ENCODE peak calls at places on chromosome 22, in five cellular contexts. L is heart right ventricle, Q is psoas muscle, I is fibroblast of villous mesenchyme, H is neural progenitor cell. X is an unnamed sample.

GRCh38 chr22:50521710-50522109 is 3.7 kb downstream of the SCO2 start:
- DNase-seq in I (no peak), L (no peak), H (no peak), Q (no peak), X (no peak)

GRCh38 chr22:17264321-17265052 is 45.3 kb upstream of the ADA2 start:
- DNase-seq in H (peak), I (no peak), L (no peak), Q (peak), X (no peak)

GRCh38 chr22:47006433-47006832 is 244.0 kb downstream of the TBC1D22A start:
- DNase-seq in H (peak), L (no peak), I (no peak), Q (no peak), X (no peak)

GRCh38 chr22:48745842-48746788 is 1081.6 kb downstream of the BRD1 start:
- DNase-seq in I (no peak), L (no peak), Q (no peak), H (no peak), X (no peak)

GRCh38 chr22:30910358-30910757 is 58.2 kb downstream of the MORC2 start:
- DNase-seq in Q (no peak), L (no peak), H (no peak), I (no peak), X (no peak)

GRCh38 chr22:30843245-30843644 is 125.3 kb downstream of the MORC2 start:
- DNase-seq in Q (no peak), L (no peak), I (no peak), H (no peak), X (no peak)

GRCh38 chr22:50705219-50705691 is 32.6 kb downstream of the SHANK3 start:
- DNase-seq in I (peak), H (peak), Q (peak), L (peak), X (no peak)

GRCh38 chr22:46454910-46455269 is 82.5 kb downstream of the CELSR1 start:
- DNase-seq in Q (no peak), H (no peak), I (no peak), L (no peak), X (no peak)

GRCh38 chr22:19568337-19569311 is 44.4 kb upstream of the CLDN5 start:
- DNase-seq in I (peak), H (no peak), L (peak), Q (no peak), X (peak)

GRCh38 chr22:39999144-39999757 is 4.5 kb downstream of the FAM83F start:
- DNase-seq in L (no peak), I (peak), Q (no peak), H (peak), X (no peak)

GRCh38 chr22:39215430-39216142 is 29.2 kb downstream of the PDGFB start:
- DNase-seq in I (no peak), Q (no peak), H (peak), L (no peak), X (no peak)

GRCh38 chr22:46112405-46112804 is 37.9 kb upstream of the PPARA start:
- DNase-seq in H (no peak), I (no peak), L (no peak), Q (no peak), X (peak)

GRCh38 chr22:27435839-27436581 is 365.5 kb downstream of the MN1 start:
- DNase-seq in L (peak), I (peak), H (peak), Q (peak), X (peak)

GRCh38 chr22:50529416-50530279 is at the start of gene TYMP:
- DNase-seq in H (peak), Q (peak), L (peak), I (no peak), X (peak)

GRCh38 chr22:23750744-23751440 is at the start of gene ZNF70:
- DNase-seq in H (peak), I (peak), L (peak), Q (peak), X (peak)

GRCh38 chr22:47161631-47162030 is 399.2 kb downstream of the TBC1D22A start:
- DNase-seq in L (no peak), I (no peak), H (no peak), Q (peak), X (peak)

GRCh38 chr22:27223317-27224177 is 566.2 kb downstream of the MIAT start:
- DNase-seq in Q (no peak), I (peak), H (no peak), L (no peak), X (peak)

GRCh38 chr22:26656896-26657851 is at the start of gene MIAT:
- DNase-seq in H (peak), Q (peak), I (peak), L (no peak), X (peak)

GRCh38 chr22:39681038-39681861 is 110.7 kb downstream of the CACNA1I start:
- DNase-seq in I (no peak), L (no peak), Q (no peak), H (no peak), X (no peak)

GRCh38 chr22:50456466-50457234 is 18.2 kb downstream of the SBF1 start:
- DNase-seq in Q (no peak), H (peak), I (no peak), L (no peak), X (no peak)

GRCh38 chr22:46246178-46246577 is 3.9 kb downstream of the CDPF1 start:
- DNase-seq in H (no peak), L (no peak), Q (peak), I (no peak), X (no peak)

DNA sequence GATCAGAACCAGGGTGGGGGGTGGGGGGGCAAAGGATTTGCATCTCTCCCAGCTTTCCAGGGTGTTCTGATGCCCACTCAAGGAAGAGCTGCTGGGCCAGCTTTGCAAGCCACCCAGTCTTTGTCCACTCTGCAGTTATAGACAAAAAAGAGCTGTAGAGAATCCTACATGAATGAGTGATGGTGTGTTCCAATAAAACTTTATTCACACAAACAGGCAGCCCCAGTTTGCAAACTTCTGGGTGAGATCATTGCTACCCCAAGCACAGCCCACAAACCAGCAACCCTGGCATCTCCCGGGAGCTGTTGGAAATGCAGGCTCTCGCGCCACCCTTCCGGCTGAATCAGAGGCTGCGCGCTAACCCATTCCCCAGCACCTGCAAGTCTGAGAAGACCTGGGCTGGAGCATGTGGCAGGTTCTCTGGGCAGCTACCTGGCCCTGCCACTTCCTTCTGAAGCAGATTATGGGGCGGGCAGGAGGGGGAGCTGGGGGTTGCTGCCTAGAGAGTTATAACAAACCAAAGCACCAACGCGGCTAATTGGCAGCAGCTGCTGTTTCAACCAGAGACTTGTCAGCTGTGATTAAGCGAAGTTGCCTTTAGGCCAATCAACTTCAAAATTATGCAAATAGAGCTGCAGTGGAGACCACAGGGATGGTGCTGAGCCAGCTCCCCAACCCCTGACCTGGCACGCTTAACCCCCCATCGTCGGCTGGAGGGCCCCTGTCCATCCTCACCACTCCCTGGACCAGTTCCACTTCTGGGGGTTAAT is 3.8 kb upstream of the SHISAL1 start:
- DNase-seq in Q (no peak), L (no peak), I (no peak), H (no peak), X (no peak)
- H3K4me3 ChIP-seq in Q (no peak), L (no peak), I (no peak), H (no peak), X (no peak)

GRCh38 chr22:37892566-37893338 is 13.3 kb upstream of the MICALL1 start:
- DNase-seq in L (peak), Q (no peak), H (no peak), I (no peak), X (no peak)
- TF ChIP-seq CTCF in L (no peak), Q (no peak), H (no peak), I (no peak), X (no peak)

GRCh38 chr22:37015587-37015878 is 3.7 kb downstream of the TST start:
- DNase-seq in H (no peak), L (no peak), Q (peak), I (no peak), X (no peak)

GRCh38 chr22:37014415-37014806 is 4.8 kb downstream of the TST start:
- DNase-seq in Q (no peak), L (no peak), I (no peak), H (no peak), X (no peak)

GRCh38 chr22:37017356-37017755 is 1.9 kb downstream of the TST start:
- DNase-seq in L (peak), I (no peak), H (no peak), Q (no peak), X (no peak)

GRCh38 chr22:37014835-37015586 is 4.2 kb downstream of the TST start:
- DNase-seq in I (peak), Q (peak), L (no peak), H (no peak), X (peak)

GRCh38 chr22:37016134-37016910 is 2.9 kb downstream of the TST start:
- DNase-seq in H (no peak), L (no peak), I (peak), Q (no peak), X (no peak)
- H3K4me3 ChIP-seq in H (no peak), L (no peak), I (no peak), Q (no peak), X (no peak)

GRCh38 chr22:42298746-42299145 is 28.3 kb upstream of the TCF20 start:
- DNase-seq in Q (no peak), L (no peak), H (no peak), I (no peak), X (no peak)

GRCh38 chr22:42296883-42297282 is 26.4 kb upstream of the TCF20 start:
- DNase-seq in L (no peak), I (no peak), H (no peak), Q (no peak), X (no peak)

GRCh38 chr22:42294034-42294985 is 23.9 kb upstream of the TCF20 start:
- DNase-seq in I (peak), H (peak), L (peak), Q (peak), X (peak)

GRCh38 chr22:42297778-42298177 is 27.3 kb upstream of the TCF20 start:
- DNase-seq in Q (no peak), L (no peak), I (no peak), H (no peak), X (no peak)

DNA sequence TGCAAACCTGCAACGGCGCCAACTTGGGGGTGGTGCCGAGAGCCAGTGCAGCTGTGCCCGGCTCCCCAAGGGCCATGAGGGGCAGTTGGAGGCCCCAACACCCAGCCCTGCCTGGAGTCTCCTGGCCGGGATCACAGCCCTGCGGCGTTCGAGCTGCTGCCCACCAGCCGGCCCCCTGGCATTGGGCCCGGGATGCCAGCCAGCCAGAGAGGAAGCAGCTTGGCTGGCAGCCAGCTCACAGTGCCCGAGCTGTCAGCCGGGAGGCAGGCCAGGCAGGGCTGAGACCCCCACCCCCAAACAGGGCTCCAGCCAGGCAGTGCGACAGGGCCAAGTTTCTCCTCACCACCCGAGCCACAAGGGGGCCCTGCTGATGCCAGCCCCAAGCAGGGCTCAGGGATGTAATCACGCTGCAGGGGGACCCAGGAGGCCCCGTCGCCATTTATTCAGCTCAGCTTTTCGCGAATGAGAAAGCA is 26.0 kb upstream of the TCF20 start:
- DNase-seq in I (no peak), Q (no peak), L (peak), H (no peak), X (no peak)
- TF ChIP-seq CTCF in I (no peak), Q (no peak), L (peak), H (peak), X (no peak)

GRCh38 chr22:37818397-37819099 is 4.6 kb upstream of the GALR3 start:
- DNase-seq in Q (peak), I (peak), L (peak), H (peak), X (peak)

GRCh38 chr22:37820350-37820749 is 2.8 kb upstream of the GALR3 start:
- DNase-seq in I (no peak), L (no peak), H (no peak), Q (no peak), X (no peak)

GRCh38 chr22:37817705-37818311 is 5.4 kb upstream of the GALR3 start:
- DNase-seq in L (peak), H (peak), Q (peak), I (peak), X (peak)

GRCh38 chr22:37816543-37817180 is 6.5 kb upstream of the GALR3 start:
- DNase-seq in L (no peak), Q (no peak), I (no peak), H (no peak), X (no peak)

DNA sequence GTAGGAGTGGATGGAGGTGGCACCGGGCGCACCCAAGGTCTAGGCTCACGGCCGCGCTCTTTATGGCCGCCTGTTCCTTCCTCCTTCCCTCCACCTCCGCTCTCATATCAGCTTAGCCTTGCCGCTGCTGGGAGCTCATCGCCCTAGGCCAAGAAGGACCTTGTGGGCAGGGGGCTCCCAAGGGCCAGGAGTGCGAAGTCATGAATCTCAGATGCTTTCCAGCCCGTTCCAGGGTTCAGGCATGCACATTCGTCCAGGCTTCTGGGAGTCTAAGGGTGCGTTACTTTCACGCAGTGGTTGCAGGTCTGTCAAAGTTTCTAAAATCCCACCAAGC is 4.1 kb upstream of the GALR3 start:
- DNase-seq in I (no peak), L (no peak), H (no peak), Q (no peak), X (no peak)
- H3K4me3 ChIP-seq in I (peak), L (peak), H (peak), Q (peak), X (peak)

GRCh38 chr22:45091254-45091854 is 72.4 kb upstream of the NUP50 start:
- DNase-seq in H (no peak), Q (no peak), I (no peak), L (no peak), X (no peak)

GRCh38 chr22:45092644-45093043 is 71.1 kb upstream of the NUP50 start:
- DNase-seq in I (no peak), H (no peak), L (no peak), Q (no peak), X (no peak)

GRCh38 chr22:45087802-45088201 is 75.9 kb upstream of the NUP50 start:
- DNase-seq in H (no peak), L (no peak), Q (no peak), I (no peak), X (no peak)

GRCh38 chr22:45094081-45094720 is 69.5 kb upstream of the NUP50 start:
- DNase-seq in H (no peak), Q (no peak), I (no peak), L (no peak), X (no peak)

GRCh38 chr22:45090364-45090960 is 73.3 kb upstream of the NUP50 start:
- DNase-seq in I (peak), Q (no peak), L (no peak), H (peak), X (peak)
- TF ChIP-seq CTCF in I (peak), Q (no peak), L (no peak), H (peak), X (no peak)

GRCh38 chr22:25282671-25283561 is 63.5 kb downstream of the CRYBB2 start:
- DNase-seq in H (peak), I (no peak), Q (no peak), L (no peak), X (no peak)
- H3K4me3 ChIP-seq in H (peak), I (no peak), Q (no peak), L (peak), X (no peak)

GRCh38 chr22:35733742-35734516 is 16.3 kb downstream of the APOL5 start:
- DNase-seq in L (no peak), Q (no peak), I (no peak), H (no peak), X (no peak)
- TF ChIP-seq CTCF in L (no peak), Q (no peak), I (no peak), H (no peak), X (no peak)

GRCh38 chr22:29584975-29585374 is 4.1 kb upstream of the NIPSNAP1 start:
- DNase-seq in L (no peak), I (no peak), H (no peak), Q (no peak), X (no peak)

GRCh38 chr22:29580200-29580810 is 608 bp downstream of the NIPSNAP1 start:
- DNase-seq in H (peak), Q (no peak), I (no peak), L (no peak), X (no peak)

GRCh38 chr22:29578462-29578861 is 2.5 kb downstream of the NIPSNAP1 start:
- DNase-seq in L (no peak), Q (no peak), H (no peak), I (no peak), X (no peak)

GRCh38 chr22:29581799-29582198 is 886 bp upstream of the NIPSNAP1 start:
- DNase-seq in I (no peak), L (no peak), H (no peak), Q (no peak), X (no peak)
- H3K4me3 ChIP-seq in I (peak), L (no peak), H (no peak), Q (no peak), X (peak)

DNA sequence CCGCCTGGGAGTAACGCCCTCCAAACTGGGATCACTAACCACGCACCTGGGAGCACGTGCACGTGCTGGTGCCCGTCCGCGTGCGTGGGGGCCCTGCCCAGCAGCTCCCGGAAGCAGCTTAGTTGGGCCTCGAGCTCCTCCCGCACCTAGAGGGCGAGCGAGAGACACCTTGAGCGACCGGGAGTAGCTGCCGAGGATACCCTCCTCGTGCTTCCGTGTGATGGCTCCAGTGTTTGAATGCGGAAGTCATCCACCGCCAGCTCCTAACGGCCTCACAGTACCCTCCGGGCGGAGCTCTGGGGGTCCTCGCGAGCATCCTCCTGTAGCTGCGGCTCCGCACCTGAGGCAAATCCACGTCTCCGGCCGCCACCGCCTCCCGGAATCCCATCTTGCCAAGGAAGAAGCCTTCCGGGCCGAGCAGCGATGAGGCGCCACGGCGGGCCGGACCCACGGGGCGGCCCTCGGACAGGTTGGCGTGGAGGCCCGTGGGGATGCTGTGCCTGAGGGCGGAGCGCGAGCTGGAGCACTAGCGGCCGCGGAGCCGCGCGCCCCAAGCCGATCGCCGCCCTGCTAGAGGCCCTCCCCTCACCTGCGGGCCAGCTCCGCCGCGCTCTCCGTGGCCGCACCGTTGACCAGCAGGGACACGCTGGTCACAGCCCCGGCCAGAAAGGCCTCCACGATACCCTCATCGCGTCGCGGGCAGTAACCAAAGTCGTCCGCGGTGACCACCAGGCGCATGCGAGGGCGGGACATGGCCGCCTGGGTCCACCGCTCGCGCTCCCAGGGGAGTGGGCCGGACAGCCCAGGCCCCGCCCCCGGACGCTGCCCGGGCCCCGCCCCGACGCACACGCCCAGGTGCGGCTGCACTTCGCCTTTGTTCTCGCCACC is at the start of gene YDJC:
- DNase-seq in H (peak), L (peak), I (peak), Q (peak), X (peak)
- TF ChIP-seq CTCF in H (peak), L (peak), I (peak), Q (peak), X (peak)